ENCODE peak calls at places on chromosome 21, in four cellular contexts. A is GM12878, Y is HepG2, E is K562. U is an unnamed sample.

GRCh38 chr21:36429672-36430546 is 44.7 kb downstream of the CHAF1B start:
- DNase-seq in E (peak), Y (peak), A (peak), U (peak)

GRCh38 chr21:30769724-30770431 is 14.7 kb upstream of the KRTAP21-1 start:
- DNase-seq in E (no peak), Y (no peak), A (no peak), U (no peak)

GRCh38 chr21:39849014-39849655 is 18.1 kb upstream of the PCP4 start:
- DNase-seq in Y (no peak), A (no peak), E (no peak), U (no peak)

GRCh38 chr21:35232545-35233176 is 183.6 kb upstream of the RUNX1 start:
- DNase-seq in Y (peak), E (peak), A (no peak), U (no peak)

GRCh38 chr21:31459457-31459856 is 115.4 kb upstream of the TIAM1 start:
- DNase-seq in E (peak), Y (no peak), A (no peak), U (no peak)

GRCh38 chr21:37266515-37267221 is 466 bp downstream of the VPS26C start:
- DNase-seq in E (peak), Y (peak), A (no peak), U (peak)

GRCh38 chr21:25551548-25551947 is 55.7 kb downstream of the MRPL39 start:
- DNase-seq in E (no peak), Y (no peak), A (no peak), U (no peak)

GRCh38 chr21:26041441-26042180 is 129.0 kb downstream of the APP start:
- DNase-seq in A (no peak), E (no peak), Y (no peak), U (no peak)

GRCh38 chr21:31752967-31753366 is 21.0 kb upstream of the SCAF4 start:
- DNase-seq in A (no peak), E (no peak), Y (no peak), U (no peak)

GRCh38 chr21:36989699-36990507 is 16.6 kb upstream of the RIPPLY3 start:
- DNase-seq in E (peak), Y (peak), A (peak), U (peak)

GRCh38 chr21:31283025-31283424 is 61.0 kb downstream of the TIAM1 start:
- DNase-seq in E (no peak), A (no peak), Y (no peak), U (no peak)

GRCh38 chr21:36816556-36817130 is 117.7 kb downstream of the SIM2 start:
- DNase-seq in E (no peak), A (no peak), Y (no peak), U (no peak)

GRCh38 chr21:27571706-27572105 is 604.8 kb upstream of the ADAMTS5 start:
- DNase-seq in Y (no peak), E (no peak), A (no peak), U (no peak)

GRCh38 chr21:43352568-43353281 is 74.2 kb downstream of the SIK1 start:
- DNase-seq in Y (no peak), E (peak), A (peak), U (no peak)
- TF ChIP-seq ATF3 in Y (no peak), E (no peak), A (peak), U (no peak)

GRCh38 chr21:44618504-44618903 is 6.6 kb downstream of the KRTAP10-8 start:
- DNase-seq in A (no peak), Y (peak), E (no peak), U (peak)
- TF ChIP-seq CBFB in A (no peak), Y (no peak), E (no peak), U (no peak)

DNA sequence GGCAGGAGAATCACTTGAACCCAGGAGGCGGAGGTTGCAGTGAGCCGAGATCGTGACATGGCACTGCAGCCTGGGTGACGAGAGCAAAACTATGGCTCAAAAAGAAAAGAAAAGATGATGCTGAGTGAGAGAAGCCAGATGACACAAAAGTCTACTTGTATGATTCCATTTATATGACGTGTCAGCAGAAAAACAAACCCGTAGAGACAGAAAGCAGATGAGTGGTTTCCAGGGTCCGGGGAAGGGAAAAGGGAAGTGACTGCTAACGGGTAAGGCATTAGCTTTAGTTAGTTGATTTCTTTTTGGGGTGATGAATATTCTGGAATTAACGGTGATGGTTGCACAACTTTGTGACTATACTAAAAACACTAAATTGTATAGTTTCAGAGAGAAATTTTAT is 24.6 kb upstream of the ATP5PO start:
- DNase-seq in Y (no peak), E (no peak), A (no peak), U (no peak)
- TF ChIP-seq ESRRA in Y (no peak), E (no peak), A (no peak), U (no peak)

GRCh38 chr21:42360317-42360716 is 6.0 kb downstream of the TFF1 start:
- DNase-seq in E (peak), A (no peak), Y (peak), U (no peak)
- TF ChIP-seq ATF3 in E (no peak), A (no peak), Y (no peak), U (no peak)

GRCh38 chr21:42375141-42375905 is 9.0 kb upstream of the TFF1 start:
- DNase-seq in A (no peak), Y (no peak), E (no peak), U (no peak)
- TF ChIP-seq CBFB in A (no peak), Y (no peak), E (no peak), U (no peak)

DNA sequence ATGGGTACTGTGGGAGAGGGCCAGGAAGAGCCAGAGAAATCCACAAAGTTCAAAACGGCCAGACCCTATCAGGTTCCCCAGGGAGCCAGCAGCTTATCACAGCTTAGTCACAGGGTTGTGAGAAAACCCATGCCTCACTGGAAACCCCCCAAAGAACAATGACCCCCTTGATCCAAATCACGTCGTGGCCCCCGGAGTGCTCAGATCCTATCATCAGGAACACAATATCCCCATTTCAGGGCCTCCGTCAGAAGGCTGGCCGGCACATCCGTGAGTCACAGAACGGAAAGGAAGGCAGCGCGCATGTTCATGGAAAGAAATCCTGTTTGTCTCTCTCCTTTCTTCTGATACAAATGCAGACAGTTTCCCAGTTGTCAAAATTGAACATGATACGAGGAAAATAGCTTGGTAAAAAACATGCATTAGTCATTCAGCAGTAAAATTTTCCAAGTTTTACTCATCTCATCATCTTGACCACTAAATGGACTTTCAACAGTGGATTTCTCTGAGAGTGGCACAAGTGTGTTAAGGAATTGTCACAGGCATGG is 125.0 kb downstream of the RIPK4 start:
- DNase-seq in A (no peak), Y (peak), E (no peak), U (no peak)
- TF ChIP-seq ESRRA in A (no peak), Y (no peak), E (no peak), U (no peak)

GRCh38 chr21:18832950-18833349 is 429.4 kb upstream of the TMPRSS15 start:
- DNase-seq in E (peak), Y (no peak), A (no peak), U (no peak)

DNA sequence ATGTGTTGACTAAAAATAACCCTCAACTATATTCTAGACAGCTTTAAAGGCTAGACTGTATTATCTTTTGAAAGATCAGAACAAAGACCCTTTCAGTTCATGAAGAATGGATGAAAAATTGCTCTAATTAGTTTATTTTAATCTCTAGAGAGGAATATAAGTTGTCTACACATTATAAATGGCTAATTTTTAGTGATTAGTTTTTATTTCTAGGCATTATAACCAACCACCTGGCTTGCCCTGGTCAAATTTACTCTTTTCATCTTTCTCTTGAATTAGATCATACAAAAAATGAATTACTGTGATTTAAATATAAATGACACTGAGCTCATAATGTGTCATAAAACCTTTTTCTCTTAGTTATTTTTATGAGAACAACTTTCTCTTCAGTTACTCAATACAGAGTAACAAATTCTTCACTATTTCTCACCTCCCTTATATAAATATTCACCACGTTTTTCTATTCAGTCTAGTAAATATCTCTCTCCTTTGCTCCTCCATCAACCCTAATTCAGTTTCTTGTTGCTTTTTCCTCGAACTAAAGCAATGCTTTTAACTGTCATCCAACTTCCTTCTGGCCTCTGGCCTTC is 428.6 kb upstream of the TMPRSS15 start:
- DNase-seq in A (no peak), E (no peak), Y (no peak), U (no peak)
- TF ChIP-seq ATF3 in A (no peak), E (no peak), Y (no peak), U (no peak)

GRCh38 chr21:29218749-29219148 is 80.0 kb upstream of the BACH1 start:
- DNase-seq in E (no peak), Y (no peak), A (no peak), U (no peak)

GRCh38 chr21:29217818-29218252 is 80.9 kb upstream of the BACH1 start:
- DNase-seq in Y (peak), E (peak), A (no peak), U (no peak)

GRCh38 chr21:29219165-29219770 is 79.5 kb upstream of the BACH1 start:
- DNase-seq in A (no peak), E (no peak), Y (no peak), U (no peak)

GRCh38 chr21:29224006-29224405 is 74.7 kb upstream of the BACH1 start:
- DNase-seq in E (no peak), A (no peak), Y (no peak), U (no peak)

GRCh38 chr21:29221259-29221744 is 77.4 kb upstream of the BACH1 start:
- DNase-seq in A (no peak), Y (no peak), E (peak), U (no peak)
- TF ChIP-seq CBFB in A (no peak), Y (no peak), E (no peak), U (no peak)

DNA sequence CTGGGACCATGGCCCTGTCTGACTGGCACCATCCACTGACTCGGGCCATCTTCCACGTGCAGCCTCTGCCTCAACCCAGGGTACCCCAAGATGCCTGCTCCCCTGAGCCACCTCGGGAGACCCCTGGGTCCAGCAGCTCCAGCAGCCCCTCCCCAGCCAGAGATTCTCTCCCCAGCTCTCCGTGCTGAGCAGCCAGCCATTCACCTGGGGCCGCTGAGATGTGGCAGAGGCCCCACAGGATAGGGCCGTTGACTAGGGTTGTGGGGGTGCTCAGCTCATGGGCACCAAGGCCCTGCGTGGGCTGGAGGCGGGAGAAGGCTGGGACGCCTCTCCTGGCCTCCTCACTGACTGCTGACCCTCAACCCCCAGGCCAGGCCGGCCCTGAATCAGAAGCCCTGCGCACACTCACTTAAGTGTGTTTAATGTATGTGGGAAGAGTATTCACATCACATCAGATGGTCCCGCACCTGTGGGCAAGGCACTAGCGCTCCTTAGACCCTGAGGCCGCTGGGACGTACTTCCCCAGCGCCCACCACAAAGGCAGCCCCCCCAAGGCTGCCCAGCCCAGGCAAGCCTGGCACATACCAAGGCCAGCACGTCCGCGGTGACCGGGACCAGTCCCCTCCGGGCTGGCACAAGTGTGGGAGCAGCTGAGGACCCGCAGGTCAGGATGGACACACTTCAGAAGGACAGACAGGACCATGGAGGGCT is 27.8 kb downstream of the SLC19A1 start:
- DNase-seq in A (no peak), Y (no peak), E (no peak), U (no peak)
- TF ChIP-seq ESRRA in A (no peak), Y (no peak), E (no peak), U (no peak)